ENCODE peak calls at places on chromosomes 2 and 18, in four cellular contexts. Y is A549, W is dorsolateral prefrontal cortex, I is lower lobe of right lung. Q is an unnamed sample.

GRCh38 chr2:81706856-81707255 is 1402.3 kb upstream of the LRRTM1 start:
- DNase-seq in Y (no peak), W (no peak), I (no peak), Q (no peak)

GRCh38 chr2:233980955-233981555 is 63.9 kb downstream of the TRPM8 start:
- DNase-seq in Y (no peak), W (no peak), I (no peak), Q (no peak)

GRCh38 chr2:184644685-184645084 is 46.4 kb downstream of the ZNF804A start:
- DNase-seq in Y (no peak), W (no peak), I (no peak), Q (no peak)

GRCh38 chr2:215750763-215751162 is 262.6 kb downstream of the MREG start:
- DNase-seq in Y (no peak), W (no peak), I (no peak), Q (no peak)

GRCh38 chr2:16331761-16332160 is 333.9 kb downstream of the CYRIA start:
- DNase-seq in Y (no peak), W (no peak), I (no peak), Q (no peak)

GRCh38 chr18:74454279-74454741 is 2.8 kb downstream of the DIPK1C start:
- DNase-seq in Y (no peak), W (peak), I (no peak), Q (no peak)

GRCh38 chr18:44937985-44938384 is 257.3 kb downstream of the SETBP1 start:
- DNase-seq in Y (no peak), W (no peak), I (no peak), Q (no peak)

GRCh38 chr2:60439219-60439974 is 114.1 kb downstream of the BCL11A start:
- DNase-seq in Y (no peak), W (no peak), I (peak), Q (no peak)

GRCh38 chr2:240464514-240465241 is 29.2 kb downstream of the GPC1 start:
- DNase-seq in Y (no peak), W (no peak), I (peak), Q (no peak)

GRCh38 chr2:85419009-85419711 is 646 bp downstream of the SH2D6 start:
- DNase-seq in Y (no peak), W (no peak), I (no peak), Q (no peak)

GRCh38 chr2:146990311-146990781 is 854.5 kb upstream of the ACVR2A start:
- DNase-seq in Y (no peak), W (no peak), I (no peak), Q (no peak)

GRCh38 chr2:219468410-219469185 is 30.1 kb upstream of the GMPPA start:
- DNase-seq in Y (no peak), W (no peak), I (no peak), Q (no peak)

GRCh38 chr2:15779381-15780041 is 160.8 kb upstream of the MYCN start:
- DNase-seq in Y (no peak), W (no peak), I (no peak), Q (no peak)

GRCh38 chr2:2727876-2728511 is 396.9 kb upstream of the MYT1L start:
- DNase-seq in Y (no peak), W (peak), I (no peak), Q (no peak)

GRCh38 chr18:62102221-62102620 is 84.6 kb downstream of the PIGN start:
- DNase-seq in Y (no peak), W (no peak), I (no peak), Q (no peak)

GRCh38 chr2:50492452-50492851 is 539.5 kb downstream of the NRXN1 start:
- DNase-seq in Y (peak), W (no peak), I (no peak), Q (no peak)
- H3K4me3 ChIP-seq in Y (no peak), W (peak), I (peak), Q (peak)

DNA sequence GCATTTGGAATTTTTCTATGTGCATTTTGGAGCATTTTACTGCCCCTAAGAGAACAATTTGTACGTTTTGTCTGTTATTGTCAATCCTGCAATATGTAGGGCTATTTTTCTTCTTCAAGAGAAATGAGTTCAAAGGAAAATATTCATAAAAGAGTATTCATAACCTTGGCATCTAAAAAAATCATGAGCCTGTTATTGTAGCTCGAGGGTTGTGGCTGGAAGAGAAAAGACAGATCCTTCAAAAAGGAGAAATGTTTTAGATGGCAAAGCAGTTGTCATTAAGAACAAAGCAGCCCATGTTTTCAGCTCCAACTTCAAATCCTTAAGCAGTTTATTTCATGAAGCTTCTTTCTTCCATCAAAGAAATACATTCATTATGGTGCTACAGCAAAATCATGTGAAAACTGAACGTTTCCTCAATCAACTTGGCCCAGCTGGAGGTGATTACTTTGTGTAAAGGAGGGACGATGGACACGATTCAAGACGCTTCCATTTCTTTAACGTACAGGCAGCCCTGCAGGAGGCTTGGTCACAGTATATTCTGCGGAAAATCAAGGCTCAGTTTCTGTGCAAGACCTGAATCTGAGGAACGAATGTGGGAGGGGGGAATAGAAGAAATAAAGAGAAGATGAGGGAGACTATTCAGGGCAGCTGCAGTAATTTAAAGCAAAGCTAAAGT is 31.4 kb downstream of the QPCT start:
- DNase-seq in Y (no peak), W (no peak), I (no peak), Q (no peak)
- H3K27ac ChIP-seq in Y (no peak), W (no peak), I (no peak), Q (no peak)

DNA sequence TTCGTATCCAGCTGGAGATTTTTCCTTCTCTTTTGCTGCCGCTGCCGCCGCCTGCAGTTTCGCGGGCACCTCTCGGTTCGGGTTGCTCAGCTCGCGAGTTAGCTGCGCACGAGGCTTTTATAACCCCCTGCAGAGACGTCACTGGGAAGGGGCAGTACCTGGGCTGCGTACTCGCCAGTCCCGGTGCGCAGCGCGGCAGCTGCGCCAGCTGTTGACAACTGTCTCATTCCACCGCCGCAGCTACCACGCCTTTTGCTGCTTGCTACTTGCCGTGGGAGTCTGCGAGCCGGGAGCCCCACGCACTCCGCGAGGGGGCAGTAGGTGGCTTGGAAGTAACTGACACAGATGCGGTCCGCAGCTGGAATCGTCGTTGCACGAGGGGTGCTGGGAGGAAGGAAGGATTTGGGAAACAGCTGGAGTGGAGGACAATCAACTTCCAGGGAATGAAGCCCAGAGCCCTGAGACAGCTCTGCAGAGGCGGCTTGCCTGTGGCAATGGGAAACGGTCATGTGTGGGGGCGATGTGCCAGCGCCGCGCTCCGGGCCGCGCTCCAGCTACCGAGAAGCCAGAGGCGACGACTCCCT is at the start of gene TACR1:
- DNase-seq in Y (peak), W (peak), I (peak), Q (no peak)
- H3K4me3 ChIP-seq in Y (peak), W (peak), I (peak), Q (peak)

GRCh38 chr2:46806526-46806925 is 109.1 kb downstream of the MCFD2 start:
- DNase-seq in Y (no peak), W (no peak), I (no peak), Q (no peak)

GRCh38 chr2:46803911-46804670 is 111.5 kb downstream of the MCFD2 start:
- DNase-seq in Y (peak), W (no peak), I (no peak), Q (no peak)

GRCh38 chr2:46805401-46805951 is 110.1 kb downstream of the MCFD2 start:
- DNase-seq in Y (no peak), W (no peak), I (no peak), Q (no peak)

GRCh38 chr2:46803551-46803885 is 112.1 kb downstream of the MCFD2 start:
- DNase-seq in Y (no peak), W (no peak), I (no peak), Q (no peak)

DNA sequence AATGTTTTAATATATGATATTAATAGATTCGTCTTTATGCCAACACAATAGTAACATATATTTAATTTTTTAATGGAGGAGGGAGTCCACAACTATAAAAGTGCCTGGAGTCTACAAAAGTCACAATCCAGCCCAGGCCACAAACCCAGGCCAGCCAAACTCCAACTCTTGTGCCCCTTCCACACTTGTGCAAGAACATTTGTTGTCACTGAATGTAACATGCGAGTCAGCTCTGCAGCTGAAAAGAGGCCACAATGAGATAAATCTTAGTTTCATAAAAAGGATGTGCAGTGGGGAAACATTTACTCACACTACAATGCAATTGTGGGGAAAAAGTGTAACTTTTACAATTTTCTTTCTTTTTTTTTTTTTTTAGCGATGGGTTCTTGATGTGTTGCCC is 110.8 kb downstream of the MCFD2 start:
- DNase-seq in Y (no peak), W (no peak), I (no peak), Q (no peak)
- H3K27ac ChIP-seq in Y (peak), W (no peak), I (no peak), Q (no peak)

GRCh38 chr2:123500346-123500745 is 524.7 kb upstream of the CNTNAP5 start:
- DNase-seq in Y (no peak), W (no peak), I (no peak), Q (no peak)

GRCh38 chr2:123493687-123494086 is 531.4 kb upstream of the CNTNAP5 start:
- DNase-seq in Y (no peak), W (no peak), I (no peak), Q (no peak)

GRCh38 chr2:123500988-123501387 is 524.1 kb upstream of the CNTNAP5 start:
- DNase-seq in Y (no peak), W (no peak), I (no peak), Q (no peak)

GRCh38 chr2:123495241-123495640 is 529.8 kb upstream of the CNTNAP5 start:
- DNase-seq in Y (no peak), W (no peak), I (no peak), Q (no peak)
- H3K4me3 ChIP-seq in Y (no peak), W (no peak), I (no peak), Q (no peak)

DNA sequence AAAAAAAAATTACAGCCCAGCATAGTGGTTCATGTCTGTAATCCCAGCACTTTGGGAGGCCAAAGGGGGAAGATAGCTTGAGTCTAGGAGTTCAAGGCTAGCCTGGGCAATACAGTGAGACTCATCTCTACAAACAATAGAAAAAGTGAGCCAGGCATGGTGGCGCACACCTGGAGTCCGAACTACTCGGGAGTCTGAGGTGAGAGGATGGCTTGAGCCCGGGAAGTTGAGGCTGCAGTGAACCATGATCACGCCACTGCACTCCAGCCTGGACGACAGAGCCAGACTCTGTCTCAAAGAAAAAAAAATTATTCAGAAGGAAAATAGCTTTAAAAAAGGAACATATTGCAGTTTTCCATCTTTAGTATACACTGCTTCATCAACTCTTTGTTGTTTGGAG is 47.8 kb downstream of the CYP27C1 start:
- DNase-seq in Y (no peak), W (no peak), I (no peak), Q (no peak)
- H3K27ac ChIP-seq in Y (no peak), W (no peak), I (no peak), Q (no peak)

DNA sequence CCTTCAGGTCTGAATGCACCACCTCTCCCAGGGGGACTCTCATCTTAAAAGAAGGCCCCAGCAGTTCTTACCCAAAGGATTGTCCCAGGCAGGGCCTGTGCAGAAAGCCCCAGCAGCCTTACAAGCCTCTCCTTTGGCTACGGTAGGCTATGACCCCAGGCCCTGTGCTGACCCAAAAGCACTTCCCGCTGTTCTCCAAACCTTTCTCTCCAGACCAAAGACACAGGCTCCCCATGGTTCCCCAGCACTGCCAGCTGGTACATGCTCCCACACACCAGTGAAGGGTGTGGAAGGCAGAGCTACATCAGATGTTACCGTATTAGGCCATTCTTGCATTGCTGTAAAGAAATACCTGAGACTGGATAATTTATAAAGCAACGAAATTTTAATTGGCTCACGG is 35.4 kb downstream of the LBH start:
- DNase-seq in Y (no peak), W (no peak), I (no peak), Q (no peak)
- H3K4me3 ChIP-seq in Y (no peak), W (no peak), I (no peak), Q (no peak)

DNA sequence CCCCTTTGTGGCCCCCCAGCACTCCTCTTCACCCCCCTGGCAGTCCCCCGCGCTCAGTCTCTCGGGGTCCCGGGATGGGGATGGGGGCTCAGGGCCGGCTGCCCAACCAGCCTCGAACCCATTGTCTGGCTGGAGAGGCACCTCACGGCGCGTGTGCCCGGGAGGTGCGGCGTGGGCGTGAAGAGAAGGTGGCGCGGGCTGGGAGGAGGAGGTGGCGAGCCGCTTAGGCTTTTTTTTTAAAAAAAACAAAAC is 803 bp downstream of the FMNL2 start:
- DNase-seq in Y (peak), W (no peak), I (peak), Q (no peak)
- H3K27ac ChIP-seq in Y (peak), W (peak), I (peak), Q (no peak)

DNA sequence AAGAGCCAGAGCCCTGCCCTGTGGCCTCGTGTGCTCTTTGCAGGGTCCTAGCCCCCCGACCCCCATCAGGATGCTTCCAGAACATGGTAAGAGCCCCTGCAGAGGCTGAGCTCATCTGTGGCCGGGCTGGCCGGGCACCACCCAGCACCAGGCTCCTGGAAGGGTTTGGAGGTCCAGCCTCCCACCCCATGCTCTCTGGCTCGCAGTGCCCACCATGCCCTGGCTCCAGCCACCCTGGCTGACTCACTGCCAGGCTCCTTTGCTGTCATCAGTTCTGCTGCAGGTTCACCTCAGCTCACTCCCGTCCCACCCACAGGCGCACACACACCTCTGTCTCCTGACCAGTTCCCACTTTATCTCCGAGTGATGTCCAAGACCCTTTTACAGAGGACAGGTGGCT is 37.5 kb downstream of the EIF4E2 start:
- DNase-seq in Y (no peak), W (no peak), I (no peak), Q (no peak)
- H3K4me3 ChIP-seq in Y (no peak), W (no peak), I (no peak), Q (no peak)